ENCODE peak calls at places on chromosomes 6 and 20, in five cellular contexts. One of them, this sample, is unnamed. For H3K27me3, the result is how much of the 10 kb centered on the place peaks cover.

GRCh38 chr6:38528196-38528965 is 111.3 kb downstream of the BTBD9 start:
- DNase-seq in breast epithelium: no peak
- DNase-seq in heart left ventricle: no peak
- DNase-seq in H9: no peak
- DNase-seq in HL-60: no peak
- DNase-seq in this sample: no peak

GRCh38 chr6:145756170-145756662 is 20.9 kb upstream of the EPM2A start:
- DNase-seq in breast epithelium: no peak
- DNase-seq in heart left ventricle: peak
- DNase-seq in HL-60: peak
- DNase-seq in H9: no peak
- DNase-seq in this sample: no peak

GRCh38 chr20:50005378-50006020 is 22.7 kb downstream of the SNAI1 start:
- DNase-seq in heart left ventricle: peak
- DNase-seq in breast epithelium: no peak
- DNase-seq in HL-60: peak
- DNase-seq in H9: no peak
- DNase-seq in this sample: no peak

GRCh38 chr6:90472716-90473115 is 114.2 kb downstream of the MAP3K7 start:
- DNase-seq in heart left ventricle: no peak
- DNase-seq in HL-60: no peak
- DNase-seq in breast epithelium: no peak
- DNase-seq in H9: no peak
- DNase-seq in this sample: no peak

GRCh38 chr6:157304840-157305675 is 18.3 kb downstream of the TMEM242 start:
- DNase-seq in breast epithelium: no peak
- DNase-seq in HL-60: peak
- DNase-seq in H9: no peak
- DNase-seq in heart left ventricle: no peak
- DNase-seq in this sample: no peak

GRCh38 chr6:3039384-3039783 is 28.9 kb upstream of the RIPK1 start:
- DNase-seq in HL-60: no peak
- DNase-seq in breast epithelium: no peak
- DNase-seq in heart left ventricle: no peak
- DNase-seq in H9: no peak
- DNase-seq in this sample: no peak

GRCh38 chr6:36605102-36605501 is 10.9 kb downstream of the SRSF3 start:
- DNase-seq in HL-60: no peak
- DNase-seq in H9: no peak
- DNase-seq in breast epithelium: no peak
- DNase-seq in heart left ventricle: no peak
- DNase-seq in this sample: no peak

GRCh38 chr6:54722328-54722727 is 124.2 kb upstream of the FAM83B start:
- DNase-seq in heart left ventricle: no peak
- DNase-seq in breast epithelium: no peak
- DNase-seq in H9: no peak
- DNase-seq in HL-60: no peak
- DNase-seq in this sample: no peak

GRCh38 chr6:169701218-169701952 is 444 bp downstream of the WDR27 start:
- DNase-seq in HL-60: no peak
- DNase-seq in H9: no peak
- DNase-seq in heart left ventricle: no peak
- DNase-seq in breast epithelium: no peak
- DNase-seq in this sample: no peak

GRCh38 chr6:46906776-46907175 is 15.0 kb downstream of the ADGRF5 start:
- DNase-seq in breast epithelium: no peak
- DNase-seq in heart left ventricle: no peak
- DNase-seq in HL-60: no peak
- DNase-seq in H9: no peak
- DNase-seq in this sample: no peak

GRCh38 chr20:49674383-49675352 is 39.0 kb downstream of the B4GALT5 start:
- DNase-seq in breast epithelium: no peak
- DNase-seq in H9: no peak
- DNase-seq in HL-60: no peak
- DNase-seq in heart left ventricle: no peak
- DNase-seq in this sample: no peak

GRCh38 chr6:6461138-6461537 is 127.4 kb upstream of the LY86 start:
- DNase-seq in H9: no peak
- DNase-seq in HL-60: no peak
- DNase-seq in heart left ventricle: no peak
- DNase-seq in breast epithelium: no peak
- DNase-seq in this sample: no peak

GRCh38 chr6:138432063-138432356 is 28.0 kb downstream of the HEBP2 start:
- DNase-seq in heart left ventricle: no peak
- DNase-seq in breast epithelium: no peak
- DNase-seq in HL-60: no peak
- DNase-seq in H9: no peak
- DNase-seq in this sample: no peak

GRCh38 chr20:58481541-58482021 is 33.6 kb downstream of the APCDD1L start:
- DNase-seq in HL-60: no peak
- DNase-seq in breast epithelium: no peak
- DNase-seq in heart left ventricle: no peak
- DNase-seq in H9: peak
- DNase-seq in this sample: no peak

GRCh38 chr6:106103728-106104109 is 17.6 kb downstream of the PRDM1 start:
- DNase-seq in breast epithelium: no peak
- DNase-seq in heart left ventricle: no peak
- DNase-seq in HL-60: no peak
- DNase-seq in H9: no peak
- DNase-seq in this sample: no peak

GRCh38 chr20:9508696-9509178 is 5.7 kb upstream of the LAMP5 start:
- DNase-seq in H9: peak
- DNase-seq in heart left ventricle: no peak
- DNase-seq in breast epithelium: no peak
- DNase-seq in HL-60: no peak
- DNase-seq in this sample: no peak

GRCh38 chr6:170266061-170266825 is 24.6 kb downstream of the DLL1 start:
- DNase-seq in H9: no peak
- DNase-seq in HL-60: no peak
- DNase-seq in breast epithelium: no peak
- DNase-seq in heart left ventricle: peak
- DNase-seq in this sample: no peak

GRCh38 chr20:13430346-13431002 is 208.3 kb downstream of the TASP1 start:
- DNase-seq in HL-60: peak
- DNase-seq in H9: no peak
- DNase-seq in breast epithelium: no peak
- DNase-seq in heart left ventricle: no peak
- DNase-seq in this sample: no peak

GRCh38 chr6:159736908-159737307 is 9.6 kb downstream of the WTAP start:
- DNase-seq in H9: no peak
- DNase-seq in HL-60: no peak
- DNase-seq in breast epithelium: no peak
- DNase-seq in heart left ventricle: no peak
- DNase-seq in this sample: no peak

GRCh38 chr6:110491644-110492317 is 15.4 kb upstream of the SLC22A16 start:
- DNase-seq in H9: no peak
- DNase-seq in heart left ventricle: no peak
- DNase-seq in breast epithelium: no peak
- DNase-seq in HL-60: no peak
- DNase-seq in this sample: no peak

GRCh38 chr6:146361367-146361924 is 182.2 kb upstream of the RAB32 start:
- DNase-seq in HL-60: no peak
- DNase-seq in H9: no peak
- DNase-seq in breast epithelium: no peak
- DNase-seq in heart left ventricle: peak
- DNase-seq in this sample: no peak

GRCh38 chr20:51097334-51098176 is 74.6 kb upstream of the KCNG1 start:
- DNase-seq in heart left ventricle: no peak
- DNase-seq in H9: no peak
- DNase-seq in HL-60: no peak
- DNase-seq in breast epithelium: no peak
- DNase-seq in this sample: no peak
- H3K27me3 ChIP-seq in heart left ventricle: under half
- H3K27me3 ChIP-seq in H9: under half
- H3K27me3 ChIP-seq in HL-60: under half
- H3K27me3 ChIP-seq in breast epithelium: under half
- H3K27me3 ChIP-seq in this sample: under half

GRCh38 chr6:84766796-84767590 is 2.6 kb upstream of the TBX18 start:
- DNase-seq in heart left ventricle: no peak
- DNase-seq in breast epithelium: no peak
- DNase-seq in H9: peak
- DNase-seq in HL-60: no peak
- DNase-seq in this sample: no peak
- H3K27me3 ChIP-seq in heart left ventricle: half or more
- H3K27me3 ChIP-seq in breast epithelium: under half
- H3K27me3 ChIP-seq in H9: half or more
- H3K27me3 ChIP-seq in HL-60: half or more
- H3K27me3 ChIP-seq in this sample: under half

GRCh38 chr20:63092660-63093215 is 86.0 kb upstream of the BHLHE23 start:
- DNase-seq in H9: peak
- DNase-seq in heart left ventricle: peak
- DNase-seq in HL-60: no peak
- DNase-seq in breast epithelium: peak
- DNase-seq in this sample: no peak
- H3K27me3 ChIP-seq in H9: under half
- H3K27me3 ChIP-seq in heart left ventricle: half or more
- H3K27me3 ChIP-seq in HL-60: under half
- H3K27me3 ChIP-seq in breast epithelium: under half
- H3K27me3 ChIP-seq in this sample: under half

DNA sequence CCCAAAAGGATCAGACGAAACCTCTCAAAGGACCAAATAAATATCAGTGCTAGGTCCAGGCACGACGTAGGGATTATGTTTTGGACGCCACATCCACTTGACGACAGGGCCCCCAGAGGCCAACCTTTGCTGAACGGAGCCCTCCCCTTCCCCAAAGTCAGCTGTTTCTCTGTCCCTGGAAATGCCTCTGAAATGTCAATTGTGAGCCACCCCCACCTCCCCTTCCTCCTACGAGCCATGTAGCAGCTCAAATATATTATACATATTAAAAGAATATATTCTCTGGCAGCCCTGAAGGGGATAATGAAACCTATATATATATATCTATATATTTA is 39.6 kb upstream of the BLCAP start:
- DNase-seq in HL-60: no peak
- DNase-seq in H9: no peak
- DNase-seq in heart left ventricle: no peak
- DNase-seq in breast epithelium: no peak
- DNase-seq in this sample: no peak
- H3K27me3 ChIP-seq in HL-60: under half
- H3K27me3 ChIP-seq in H9: under half
- H3K27me3 ChIP-seq in heart left ventricle: under half
- H3K27me3 ChIP-seq in breast epithelium: under half
- H3K27me3 ChIP-seq in this sample: under half